ENCODE peak calls at places on chromosome 20, in five cellular contexts. P is CD8-positive, alpha-beta T cell; B is endodermal cell; W is RPMI8226; Y is GM18507. K is an unnamed sample.

GRCh38 chr20:44979090-44979621 is 12.8 kb downstream of the STK4 start:
- DNase-seq in P (peak), B (no peak), W (peak), Y (no peak), K (peak)

GRCh38 chr20:10603971-10604864 is 69.6 kb downstream of the JAG1 start:
- DNase-seq in P (no peak), B (no peak), W (no peak), Y (no peak), K (no peak)

GRCh38 chr20:61733216-61733615 is 332.5 kb downstream of the TAF4 start:
- DNase-seq in P (no peak), B (no peak), W (no peak), Y (no peak), K (no peak)

GRCh38 chr20:21526776-21527175 is 12.9 kb upstream of the NKX2-2 start:
- DNase-seq in P (no peak), B (no peak), W (no peak), Y (no peak), K (no peak)

GRCh38 chr20:474581-474980 is 12.2 kb upstream of the TBC1D20 start:
- DNase-seq in P (no peak), B (no peak), W (no peak), Y (no peak), K (no peak)

GRCh38 chr20:13868331-13868730 is 83.5 kb downstream of the NDUFAF5 start:
- DNase-seq in P (no peak), B (no peak), W (no peak), Y (no peak), K (no peak)

GRCh38 chr20:62583424-62583920 is 58.8 kb upstream of the SLCO4A1 start:
- DNase-seq in P (no peak), B (no peak), W (peak), Y (no peak), K (no peak)

GRCh38 chr20:48797275-48797825 is 30.4 kb downstream of the PREX1 start:
- DNase-seq in P (no peak), B (peak), W (peak), Y (no peak), K (no peak)

GRCh38 chr20:47875302-47876025 is 90.2 kb upstream of the SULF2 start:
- DNase-seq in P (no peak), B (no peak), W (no peak), Y (no peak), K (no peak)

GRCh38 chr20:6468751-6469150 is 298.7 kb upstream of the BMP2 start:
- DNase-seq in P (no peak), B (no peak), W (no peak), Y (no peak), K (no peak)

GRCh38 chr20:49303211-49303610 is 25.4 kb upstream of the ZNFX1 start:
- DNase-seq in P (no peak), B (no peak), W (peak), Y (no peak), K (no peak)

GRCh38 chr20:36085686-36086267 is 68.8 kb upstream of the EPB41L1 start:
- DNase-seq in P (no peak), B (peak), W (no peak), Y (no peak), K (no peak)

GRCh38 chr20:46568570-46569129 is 18.2 kb upstream of the OCSTAMP start:
- DNase-seq in P (no peak), B (no peak), W (peak), Y (no peak), K (no peak)

GRCh38 chr20:41587956-41588355 is 30.2 kb downstream of the CHD6 start:
- DNase-seq in P (no peak), B (no peak), W (no peak), Y (no peak), K (no peak)

GRCh38 chr20:11438412-11438811 is 479.3 kb upstream of the BTBD3 start:
- DNase-seq in P (no peak), B (no peak), W (no peak), Y (no peak), K (no peak)

GRCh38 chr20:4275689-4276088 is 260.3 kb upstream of the RNF24 start:
- DNase-seq in P (no peak), B (no peak), W (no peak), Y (no peak), K (no peak)

GRCh38 chr20:48734104-48734749 is 93.6 kb downstream of the PREX1 start:
- DNase-seq in P (no peak), B (no peak), W (no peak), Y (no peak), K (no peak)